ENCODE peak calls at places on chromosome 16, in nine cellular contexts. One of them, this sample, is unnamed.

GRCh38 chr16:49801290-49801689 is 54.6 kb downstream of the ZNF423 start:
- DNase-seq in ovary: no peak
- DNase-seq in foreskin fibroblast: no peak
- DNase-seq in cardiac muscle cell: no peak
- DNase-seq in astrocyte of the spinal cord: no peak
- DNase-seq in heart right ventricle: no peak
- DNase-seq in neural progenitor cell: no peak
- DNase-seq in dorsolateral prefrontal cortex: no peak
- DNase-seq in GM13976: no peak
- DNase-seq in this sample: no peak

GRCh38 chr16:50972899-50973298 is 178.2 kb downstream of the SALL1 start:
- DNase-seq in ovary: no peak
- DNase-seq in foreskin fibroblast: no peak
- DNase-seq in cardiac muscle cell: peak
- DNase-seq in astrocyte of the spinal cord: no peak
- DNase-seq in heart right ventricle: no peak
- DNase-seq in neural progenitor cell: no peak
- DNase-seq in dorsolateral prefrontal cortex: no peak
- DNase-seq in GM13976: no peak
- DNase-seq in this sample: no peak

GRCh38 chr16:16171332-16171919 is 51.9 kb downstream of the ABCC6 start:
- DNase-seq in ovary: no peak
- DNase-seq in foreskin fibroblast: no peak
- DNase-seq in cardiac muscle cell: no peak
- DNase-seq in astrocyte of the spinal cord: no peak
- DNase-seq in heart right ventricle: no peak
- DNase-seq in neural progenitor cell: no peak
- DNase-seq in dorsolateral prefrontal cortex: no peak
- DNase-seq in GM13976: no peak
- DNase-seq in this sample: no peak

GRCh38 chr16:75494696-75495601 is at the start of gene CHST6:
- DNase-seq in ovary: no peak
- DNase-seq in foreskin fibroblast: peak
- DNase-seq in cardiac muscle cell: peak
- DNase-seq in astrocyte of the spinal cord: peak
- DNase-seq in heart right ventricle: peak
- DNase-seq in neural progenitor cell: peak
- DNase-seq in dorsolateral prefrontal cortex: peak
- DNase-seq in GM13976: peak
- DNase-seq in this sample: no peak

GRCh38 chr16:49471038-49471727 is 97.6 kb downstream of the C16orf78 start:
- DNase-seq in ovary: no peak
- DNase-seq in foreskin fibroblast: no peak
- DNase-seq in cardiac muscle cell: no peak
- DNase-seq in astrocyte of the spinal cord: no peak
- DNase-seq in heart right ventricle: no peak
- DNase-seq in neural progenitor cell: no peak
- DNase-seq in dorsolateral prefrontal cortex: no peak
- DNase-seq in GM13976: no peak
- DNase-seq in this sample: no peak

GRCh38 chr16:81204794-81205680 is 33.5 kb upstream of the BCO1 start:
- DNase-seq in ovary: peak
- DNase-seq in foreskin fibroblast: peak
- DNase-seq in cardiac muscle cell: peak
- DNase-seq in astrocyte of the spinal cord: peak
- DNase-seq in heart right ventricle: peak
- DNase-seq in neural progenitor cell: peak
- DNase-seq in dorsolateral prefrontal cortex: no peak
- DNase-seq in GM13976: peak
- DNase-seq in this sample: no peak

GRCh38 chr16:80273635-80274538 is 266.9 kb upstream of the DYNLRB2 start:
- DNase-seq in ovary: no peak
- DNase-seq in foreskin fibroblast: peak
- DNase-seq in cardiac muscle cell: peak
- DNase-seq in astrocyte of the spinal cord: peak
- DNase-seq in heart right ventricle: no peak
- DNase-seq in neural progenitor cell: no peak
- DNase-seq in dorsolateral prefrontal cortex: no peak
- DNase-seq in GM13976: no peak
- DNase-seq in this sample: no peak

GRCh38 chr16:2913603-2914002 is 1.9 kb downstream of the FLYWCH1 start:
- DNase-seq in ovary: no peak
- DNase-seq in foreskin fibroblast: no peak
- DNase-seq in cardiac muscle cell: no peak
- DNase-seq in astrocyte of the spinal cord: no peak
- DNase-seq in heart right ventricle: no peak
- DNase-seq in neural progenitor cell: no peak
- DNase-seq in dorsolateral prefrontal cortex: no peak
- DNase-seq in GM13976: no peak
- DNase-seq in this sample: no peak

GRCh38 chr16:70380919-70381603 is 34.4 kb downstream of the DDX19A start:
- DNase-seq in ovary: peak
- DNase-seq in foreskin fibroblast: peak
- DNase-seq in cardiac muscle cell: peak
- DNase-seq in astrocyte of the spinal cord: peak
- DNase-seq in heart right ventricle: peak
- DNase-seq in neural progenitor cell: peak
- DNase-seq in dorsolateral prefrontal cortex: peak
- DNase-seq in GM13976: peak
- DNase-seq in this sample: peak

GRCh38 chr16:56422896-56423441 is 2.4 kb downstream of the AMFR start:
- DNase-seq in ovary: no peak
- DNase-seq in foreskin fibroblast: no peak
- DNase-seq in cardiac muscle cell: no peak
- DNase-seq in astrocyte of the spinal cord: no peak
- DNase-seq in heart right ventricle: no peak
- DNase-seq in neural progenitor cell: peak
- DNase-seq in dorsolateral prefrontal cortex: no peak
- DNase-seq in GM13976: no peak
- DNase-seq in this sample: no peak

GRCh38 chr16:85617948-85618347 is 4.8 kb downstream of the GSE1 start:
- DNase-seq in ovary: no peak
- DNase-seq in foreskin fibroblast: no peak
- DNase-seq in cardiac muscle cell: no peak
- DNase-seq in astrocyte of the spinal cord: no peak
- DNase-seq in heart right ventricle: no peak
- DNase-seq in neural progenitor cell: no peak
- DNase-seq in dorsolateral prefrontal cortex: no peak
- DNase-seq in GM13976: no peak
- DNase-seq in this sample: no peak

GRCh38 chr16:6642271-6642670 is 690.4 kb upstream of the RBFOX1 start:
- DNase-seq in ovary: no peak
- DNase-seq in foreskin fibroblast: no peak
- DNase-seq in cardiac muscle cell: no peak
- DNase-seq in astrocyte of the spinal cord: no peak
- DNase-seq in heart right ventricle: no peak
- DNase-seq in neural progenitor cell: no peak
- DNase-seq in dorsolateral prefrontal cortex: no peak
- DNase-seq in GM13976: no peak
- DNase-seq in this sample: no peak

GRCh38 chr16:20903116-20903888 is 2.7 kb downstream of the LYRM1 start:
- DNase-seq in ovary: no peak
- DNase-seq in foreskin fibroblast: no peak
- DNase-seq in cardiac muscle cell: no peak
- DNase-seq in astrocyte of the spinal cord: no peak
- DNase-seq in heart right ventricle: no peak
- DNase-seq in neural progenitor cell: no peak
- DNase-seq in dorsolateral prefrontal cortex: no peak
- DNase-seq in GM13976: no peak
- DNase-seq in this sample: no peak

GRCh38 chr16:66549284-66550131 is at the start of gene TK2:
- DNase-seq in ovary: peak
- DNase-seq in foreskin fibroblast: peak
- DNase-seq in cardiac muscle cell: peak
- DNase-seq in astrocyte of the spinal cord: peak
- DNase-seq in heart right ventricle: peak
- DNase-seq in neural progenitor cell: peak
- DNase-seq in dorsolateral prefrontal cortex: peak
- DNase-seq in GM13976: peak
- DNase-seq in this sample: no peak

GRCh38 chr16:50245417-50246298 is 20.7 kb upstream of the ADCY7 start:
- DNase-seq in ovary: peak
- DNase-seq in foreskin fibroblast: peak
- DNase-seq in cardiac muscle cell: peak
- DNase-seq in astrocyte of the spinal cord: peak
- DNase-seq in heart right ventricle: no peak
- DNase-seq in neural progenitor cell: peak
- DNase-seq in dorsolateral prefrontal cortex: no peak
- DNase-seq in GM13976: peak
- DNase-seq in this sample: peak

GRCh38 chr16:27221576-27222498 is 18.5 kb downstream of the KDM8 start:
- DNase-seq in ovary: no peak
- DNase-seq in foreskin fibroblast: peak
- DNase-seq in cardiac muscle cell: peak
- DNase-seq in astrocyte of the spinal cord: no peak
- DNase-seq in heart right ventricle: peak
- DNase-seq in neural progenitor cell: no peak
- DNase-seq in dorsolateral prefrontal cortex: no peak
- DNase-seq in GM13976: peak
- DNase-seq in this sample: no peak

GRCh38 chr16:5604770-5605169 is 507.2 kb upstream of the EEF2KMT start:
- DNase-seq in ovary: no peak
- DNase-seq in foreskin fibroblast: no peak
- DNase-seq in cardiac muscle cell: no peak
- DNase-seq in astrocyte of the spinal cord: no peak
- DNase-seq in heart right ventricle: no peak
- DNase-seq in neural progenitor cell: peak
- DNase-seq in dorsolateral prefrontal cortex: peak
- DNase-seq in GM13976: no peak
- DNase-seq in this sample: no peak
- TF ChIP-seq CTCF in ovary: no peak
- TF ChIP-seq CTCF in foreskin fibroblast: no peak
- TF ChIP-seq CTCF in cardiac muscle cell: no peak
- TF ChIP-seq CTCF in astrocyte of the spinal cord: peak
- TF ChIP-seq CTCF in heart right ventricle: no peak
- TF ChIP-seq CTCF in neural progenitor cell: peak
- TF ChIP-seq CTCF in dorsolateral prefrontal cortex: peak
- TF ChIP-seq CTCF in GM13976: no peak
- TF ChIP-seq CTCF in this sample: peak

GRCh38 chr16:1330260-1330914 is 3.1 kb upstream of the BAIAP3 start:
- DNase-seq in ovary: no peak
- DNase-seq in foreskin fibroblast: no peak
- DNase-seq in cardiac muscle cell: no peak
- DNase-seq in astrocyte of the spinal cord: no peak
- DNase-seq in heart right ventricle: no peak
- DNase-seq in neural progenitor cell: no peak
- DNase-seq in dorsolateral prefrontal cortex: no peak
- DNase-seq in GM13976: no peak
- DNase-seq in this sample: no peak

GRCh38 chr16:1333149-1333812 is at the start of gene BAIAP3:
- DNase-seq in ovary: no peak
- DNase-seq in foreskin fibroblast: peak
- DNase-seq in cardiac muscle cell: peak
- DNase-seq in astrocyte of the spinal cord: no peak
- DNase-seq in heart right ventricle: no peak
- DNase-seq in neural progenitor cell: peak
- DNase-seq in dorsolateral prefrontal cortex: peak
- DNase-seq in GM13976: peak
- DNase-seq in this sample: peak

GRCh38 chr16:1331712-1332617 is 1.5 kb upstream of the BAIAP3 start:
- DNase-seq in ovary: no peak
- DNase-seq in foreskin fibroblast: peak
- DNase-seq in cardiac muscle cell: peak
- DNase-seq in astrocyte of the spinal cord: peak
- DNase-seq in heart right ventricle: peak
- DNase-seq in neural progenitor cell: peak
- DNase-seq in dorsolateral prefrontal cortex: no peak
- DNase-seq in GM13976: peak
- DNase-seq in this sample: no peak

GRCh38 chr16:1332618-1333148 is 762 bp upstream of the BAIAP3 start:
- DNase-seq in ovary: no peak
- DNase-seq in foreskin fibroblast: no peak
- DNase-seq in cardiac muscle cell: no peak
- DNase-seq in astrocyte of the spinal cord: no peak
- DNase-seq in heart right ventricle: no peak
- DNase-seq in neural progenitor cell: no peak
- DNase-seq in dorsolateral prefrontal cortex: no peak
- DNase-seq in GM13976: no peak
- DNase-seq in this sample: no peak

GRCh38 chr16:1330931-1331711 is 2.3 kb upstream of the BAIAP3 start:
- DNase-seq in ovary: no peak
- DNase-seq in foreskin fibroblast: no peak
- DNase-seq in cardiac muscle cell: no peak
- DNase-seq in astrocyte of the spinal cord: no peak
- DNase-seq in heart right ventricle: no peak
- DNase-seq in neural progenitor cell: no peak
- DNase-seq in dorsolateral prefrontal cortex: no peak
- DNase-seq in GM13976: no peak
- DNase-seq in this sample: no peak
- TF ChIP-seq CTCF in ovary: no peak
- TF ChIP-seq CTCF in foreskin fibroblast: no peak
- TF ChIP-seq CTCF in cardiac muscle cell: no peak
- TF ChIP-seq CTCF in astrocyte of the spinal cord: no peak
- TF ChIP-seq CTCF in heart right ventricle: no peak
- TF ChIP-seq CTCF in neural progenitor cell: no peak
- TF ChIP-seq CTCF in dorsolateral prefrontal cortex: no peak
- TF ChIP-seq CTCF in GM13976: no peak
- TF ChIP-seq CTCF in this sample: no peak

GRCh38 chr16:4136229-4136813 is 20.1 kb upstream of the ADCY9 start:
- DNase-seq in ovary: no peak
- DNase-seq in foreskin fibroblast: no peak
- DNase-seq in cardiac muscle cell: no peak
- DNase-seq in astrocyte of the spinal cord: no peak
- DNase-seq in heart right ventricle: no peak
- DNase-seq in neural progenitor cell: no peak
- DNase-seq in dorsolateral prefrontal cortex: no peak
- DNase-seq in GM13976: no peak
- DNase-seq in this sample: no peak
- TF ChIP-seq CTCF in ovary: no peak
- TF ChIP-seq CTCF in foreskin fibroblast: no peak
- TF ChIP-seq CTCF in cardiac muscle cell: no peak
- TF ChIP-seq CTCF in astrocyte of the spinal cord: no peak
- TF ChIP-seq CTCF in heart right ventricle: no peak
- TF ChIP-seq CTCF in neural progenitor cell: no peak
- TF ChIP-seq CTCF in dorsolateral prefrontal cortex: no peak
- TF ChIP-seq CTCF in GM13976: no peak
- TF ChIP-seq CTCF in this sample: no peak

DNA sequence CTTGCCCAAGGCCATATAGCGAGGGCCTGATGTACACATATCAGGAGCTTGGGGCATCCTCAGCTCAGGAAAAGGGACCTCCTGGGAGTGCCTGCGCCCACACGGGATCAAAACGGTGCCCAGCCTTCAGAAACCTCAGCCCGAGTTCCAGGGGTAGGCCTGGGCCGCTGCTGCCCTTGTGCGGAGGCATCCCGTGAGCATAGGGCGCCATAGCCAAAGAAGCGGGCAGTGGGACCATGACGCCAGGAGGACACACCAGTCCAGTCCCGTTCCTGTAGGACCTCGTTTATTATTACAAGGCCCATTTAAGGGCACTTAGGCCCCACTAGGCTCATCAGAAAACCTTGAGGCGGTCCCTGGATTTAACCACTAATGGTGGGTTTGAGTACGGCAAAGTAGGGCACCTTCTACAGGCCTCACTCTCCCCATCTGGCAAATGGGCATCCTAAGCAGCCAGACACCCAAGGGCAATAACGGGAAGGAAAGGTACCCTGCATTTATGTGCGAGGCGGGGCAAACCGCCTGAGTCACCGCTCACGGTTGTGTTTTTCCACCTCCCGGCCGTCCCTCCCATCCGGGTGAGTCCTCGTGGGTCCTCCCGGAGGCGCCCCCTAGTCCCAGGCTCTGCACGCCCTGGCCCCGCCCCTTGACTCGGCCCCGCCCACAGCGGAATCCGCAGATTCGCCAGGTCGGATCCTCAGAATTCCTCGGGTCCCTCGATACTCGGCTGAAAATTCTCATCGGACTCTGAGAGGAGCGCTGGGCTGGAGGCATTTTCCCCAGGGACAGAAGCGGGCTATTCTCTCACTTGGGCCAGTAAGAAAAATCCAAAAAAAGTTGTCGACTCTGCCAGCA is 726 bp upstream of the SETD1A start:
- DNase-seq in ovary: peak
- DNase-seq in foreskin fibroblast: peak
- DNase-seq in cardiac muscle cell: peak
- DNase-seq in astrocyte of the spinal cord: peak
- DNase-seq in heart right ventricle: peak
- DNase-seq in neural progenitor cell: peak
- DNase-seq in dorsolateral prefrontal cortex: peak
- DNase-seq in GM13976: peak
- DNase-seq in this sample: no peak
- TF ChIP-seq CTCF in ovary: peak
- TF ChIP-seq CTCF in foreskin fibroblast: peak
- TF ChIP-seq CTCF in cardiac muscle cell: peak
- TF ChIP-seq CTCF in astrocyte of the spinal cord: peak
- TF ChIP-seq CTCF in heart right ventricle: peak
- TF ChIP-seq CTCF in neural progenitor cell: peak
- TF ChIP-seq CTCF in dorsolateral prefrontal cortex: peak
- TF ChIP-seq CTCF in GM13976: peak
- TF ChIP-seq CTCF in this sample: peak